ENCODE peak calls at places on chromosomes 4 and X, in eight cellular contexts. G is esophagus muscularis mucosa, Z is choroid plexus epithelial cell, H is AG09309, W is Peyer's patch, A is tibial nerve, D is lower leg skin, F is upper lobe of right lung. S is an unnamed sample.
A peak's percentile ranks its signal among the peaks of the same experiment; 100 is the strongest.

GRCh38 chrX:155389634-155390033 is 7.7 kb downstream of the F8A2 start:
- DNase-seq in G (no peak), Z (no peak), H (no peak), W (no peak), A (no peak), D (peak; percentile 48), F (no peak), S (no peak)

GRCh38 chrX:16722481-16722880 is 3.1 kb downstream of the SYAP1 start:
- DNase-seq in G (no peak), Z (no peak), H (no peak), W (no peak), A (no peak), D (no peak), F (no peak), S (no peak)

GRCh38 chr4:138724530-138724929 is 291.1 kb upstream of the NOCT start:
- DNase-seq in G (no peak), Z (no peak), H (no peak), W (no peak), A (no peak), D (no peak), F (no peak), S (no peak)

GRCh38 chrX:21487832-21488231 is 113.6 kb downstream of the CNKSR2 start:
- DNase-seq in G (no peak), Z (peak; percentile 61), H (no peak), W (no peak), A (no peak), D (no peak), F (no peak), S (no peak)

GRCh38 chr4:128571747-128572146 is 237.8 kb upstream of the JADE1 start:
- DNase-seq in G (no peak), Z (peak; percentile 97), H (peak; percentile 72), W (no peak), A (peak; percentile 64), D (no peak), F (no peak), S (no peak)

GRCh38 chrX:110172215-110172614 is 145.7 kb downstream of the AMMECR1 start:
- DNase-seq in G (no peak), Z (no peak), H (no peak), W (no peak), A (no peak), D (no peak), F (no peak), S (no peak)

GRCh38 chr4:47831026-47831689 is 6.7 kb downstream of the CORIN start:
- DNase-seq in G (no peak), Z (no peak), H (no peak), W (no peak), A (no peak), D (no peak), F (no peak), S (no peak)

GRCh38 chrX:56802921-56803848 is 74.1 kb downstream of the NBDY start:
- DNase-seq in G (no peak), Z (peak; percentile 65), H (peak; percentile 66), W (peak; percentile 40), A (peak; percentile 52), D (peak; percentile 93), F (no peak), S (peak; percentile 58)

GRCh38 chr4:109207060-109207459 is 95.4 kb downstream of the COL25A1 start:
- DNase-seq in G (no peak), Z (peak; percentile 83), H (no peak), W (no peak), A (no peak), D (no peak), F (no peak), S (no peak)

GRCh38 chr4:165248102-165248501 is 40.7 kb downstream of the KLHL2 start:
- DNase-seq in G (no peak), Z (no peak), H (no peak), W (no peak), A (no peak), D (no peak), F (no peak), S (no peak)

GRCh38 chr4:95572304-95572991 is 23.7 kb upstream of the UNC5C start:
- DNase-seq in G (no peak), Z (peak; percentile 78), H (no peak), W (no peak), A (peak; percentile 52), D (peak; percentile 89), F (peak; percentile 63), S (no peak)

GRCh38 chr4:74304136-74304628 is 4.1 kb upstream of the EPGN start:
- DNase-seq in G (no peak), Z (no peak), H (no peak), W (no peak), A (no peak), D (no peak), F (no peak), S (no peak)

GRCh38 chr4:122038896-122039295 is 87.0 kb upstream of the TRPC3 start:
- DNase-seq in G (no peak), Z (no peak), H (no peak), W (no peak), A (no peak), D (no peak), F (no peak), S (no peak)

GRCh38 chr4:6471303-6472007 is 959 bp downstream of the PPP2R2C start:
- DNase-seq in G (peak; percentile 60), Z (no peak), H (no peak), W (no peak), A (no peak), D (peak; percentile 70), F (no peak), S (peak; percentile 42)

GRCh38 chrX:45527834-45528233 is 327.2 kb upstream of the DIPK2B start:
- DNase-seq in G (no peak), Z (no peak), H (no peak), W (no peak), A (no peak), D (no peak), F (no peak), S (no peak)

GRCh38 chr4:17385403-17385802 is 126.5 kb downstream of the QDPR start:
- DNase-seq in G (no peak), Z (peak; percentile 70), H (no peak), W (no peak), A (no peak), D (no peak), F (no peak), S (no peak)

GRCh38 chrX:151488677-151489076 is 74.8 kb upstream of the PASD1 start:
- DNase-seq in G (no peak), Z (peak; percentile 1), H (no peak), W (no peak), A (no peak), D (no peak), F (no peak), S (no peak)

GRCh38 chr4:3451956-3452355 is 10.2 kb downstream of the HGFAC start:
- DNase-seq in G (no peak), Z (peak; percentile 44), H (no peak), W (no peak), A (no peak), D (no peak), F (no peak), S (no peak)

GRCh38 chr4:3449047-3449573 is 7.3 kb downstream of the HGFAC start:
- DNase-seq in G (no peak), Z (no peak), H (no peak), W (no peak), A (no peak), D (no peak), F (no peak), S (no peak)

GRCh38 chr4:3450643-3451042 is 8.9 kb downstream of the HGFAC start:
- DNase-seq in G (no peak), Z (no peak), H (no peak), W (no peak), A (no peak), D (no peak), F (no peak), S (no peak)

GRCh38 chr4:3449574-3450534 is 8.1 kb downstream of the HGFAC start:
- DNase-seq in G (no peak), Z (no peak), H (no peak), W (no peak), A (no peak), D (no peak), F (no peak), S (no peak)

GRCh38 chr4:3452376-3452775 is 10.6 kb downstream of the HGFAC start:
- DNase-seq in G (no peak), Z (peak; percentile 16), H (no peak), W (no peak), A (no peak), D (no peak), F (no peak), S (no peak)
- TF ChIP-seq CTCF in G (no peak), Z (peak; percentile 53), H (peak; percentile 36), W (no peak), A (no peak), D (no peak), F (peak; percentile 26), S (peak; percentile 48)

GRCh38 chrX:14712096-14712495 is 160.8 kb downstream of the FANCB start:
- DNase-seq in G (no peak), Z (peak; percentile 28), H (no peak), W (no peak), A (no peak), D (no peak), F (no peak), S (no peak)
- TF ChIP-seq CTCF in G (no peak), Z (peak; percentile 35), H (peak; percentile 26), W (no peak), A (no peak), D (no peak), F (no peak), S (no peak)

GRCh38 chr4:92163348-92163747 is 140.4 kb upstream of the GRID2 start:
- DNase-seq in G (no peak), Z (peak; percentile 17), H (no peak), W (no peak), A (no peak), D (no peak), F (no peak), S (no peak)
- TF ChIP-seq CTCF in G (no peak), Z (peak; percentile 52), H (peak; percentile 8), W (no peak), A (no peak), D (no peak), F (no peak), S (peak; percentile 52)

GRCh38 chr4:108044951-108045686 is 55.4 kb downstream of the HADH start:
- DNase-seq in G (no peak), Z (no peak), H (no peak), W (no peak), A (no peak), D (no peak), F (no peak), S (no peak)

GRCh38 chr4:108047199-108047598 is 57.5 kb downstream of the HADH start:
- DNase-seq in G (no peak), Z (no peak), H (no peak), W (no peak), A (no peak), D (no peak), F (peak; percentile 72), S (no peak)

GRCh38 chr4:108045687-108046024 is 56.0 kb downstream of the HADH start:
- DNase-seq in G (no peak), Z (no peak), H (no peak), W (no peak), A (peak; percentile 18), D (no peak), F (no peak), S (no peak)

GRCh38 chr4:108043536-108043935 is 53.8 kb downstream of the HADH start:
- DNase-seq in G (no peak), Z (no peak), H (no peak), W (no peak), A (no peak), D (no peak), F (no peak), S (no peak)

DNA sequence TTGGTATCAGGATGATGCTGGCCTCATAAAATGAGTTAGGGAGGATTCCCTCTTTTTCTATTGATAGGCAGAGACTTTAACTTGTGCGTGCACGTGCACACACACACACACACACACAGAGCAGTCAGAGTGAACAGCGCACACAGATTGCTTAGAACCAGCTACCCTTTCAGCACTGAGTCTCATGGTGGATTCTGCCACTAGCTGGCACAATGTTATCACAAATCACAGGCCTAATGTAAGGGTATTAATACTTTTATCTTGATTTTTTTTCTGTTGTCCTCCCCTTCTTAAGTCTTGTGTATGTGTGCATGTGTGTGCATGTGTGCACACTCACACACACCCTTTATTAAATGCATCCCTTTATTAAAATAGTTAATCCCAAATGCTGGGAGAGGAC is 53.2 kb downstream of the HADH start:
- DNase-seq in G (no peak), Z (no peak), H (no peak), W (no peak), A (no peak), D (no peak), F (no peak), S (no peak)
- TF ChIP-seq CTCF in G (no peak), Z (no peak), H (no peak), W (no peak), A (no peak), D (no peak), F (no peak), S (no peak)

S was measured in type B pancreatic cell.